ENCODE peak calls at places on chromosome 4, in nine cellular contexts. I is breast epithelium; A is fibroblast of the aortic adventitia; R is fibroblast of pulmonary artery; T is IMR-90; V is HFF-Myc; K is brain microvascular endothelial cell; M is cardiac muscle cell; Q is CD4-positive, alpha-beta T cell. H is an unnamed sample.

GRCh38 chr4:8688908-8689445 is 96.4 kb downstream of the CPZ start:
- DNase-seq in I (no peak), A (no peak), R (no peak), T (no peak), V (no peak), K (no peak), M (no peak), Q (no peak), H (no peak)

GRCh38 chr4:82493721-82494425 is 63.5 kb downstream of the ENOPH1 start:
- DNase-seq in I (no peak), A (peak), R (no peak), T (peak), V (no peak), K (no peak), M (no peak), Q (no peak), H (peak)

GRCh38 chr4:187415227-187415626 is 580.3 kb upstream of the ZFP42 start:
- DNase-seq in I (no peak), A (no peak), R (no peak), T (no peak), V (no peak), K (no peak), M (no peak), Q (no peak), H (no peak)

GRCh38 chr4:95732061-95732460 is 107.8 kb upstream of the PDHA2 start:
- DNase-seq in I (no peak), A (no peak), R (peak), T (no peak), V (no peak), K (peak), M (no peak), Q (no peak), H (peak)

GRCh38 chr4:150049682-150050081 is 28.6 kb upstream of the DCLK2 start:
- DNase-seq in I (no peak), A (no peak), R (no peak), T (no peak), V (no peak), K (no peak), M (no peak), Q (no peak), H (no peak)

GRCh38 chr4:54256491-54257167 is 27.5 kb downstream of the PDGFRA start:
- DNase-seq in I (no peak), A (no peak), R (no peak), T (no peak), V (no peak), K (no peak), M (no peak), Q (no peak), H (no peak)

GRCh38 chr4:76546282-76547166 is 111.5 kb downstream of the SHROOM3 start:
- DNase-seq in I (peak), A (peak), R (peak), T (peak), V (peak), K (peak), M (no peak), Q (no peak), H (peak)

GRCh38 chr4:152591361-152591760 is 55.5 kb upstream of the FBXW7 start:
- DNase-seq in I (peak), A (peak), R (peak), T (peak), V (peak), K (peak), M (peak), Q (no peak), H (peak)

GRCh38 chr4:113636877-113637276 is 124.7 kb downstream of the CAMK2D start:
- DNase-seq in I (no peak), A (peak), R (peak), T (peak), V (no peak), K (peak), M (no peak), Q (peak), H (peak)

DNA sequence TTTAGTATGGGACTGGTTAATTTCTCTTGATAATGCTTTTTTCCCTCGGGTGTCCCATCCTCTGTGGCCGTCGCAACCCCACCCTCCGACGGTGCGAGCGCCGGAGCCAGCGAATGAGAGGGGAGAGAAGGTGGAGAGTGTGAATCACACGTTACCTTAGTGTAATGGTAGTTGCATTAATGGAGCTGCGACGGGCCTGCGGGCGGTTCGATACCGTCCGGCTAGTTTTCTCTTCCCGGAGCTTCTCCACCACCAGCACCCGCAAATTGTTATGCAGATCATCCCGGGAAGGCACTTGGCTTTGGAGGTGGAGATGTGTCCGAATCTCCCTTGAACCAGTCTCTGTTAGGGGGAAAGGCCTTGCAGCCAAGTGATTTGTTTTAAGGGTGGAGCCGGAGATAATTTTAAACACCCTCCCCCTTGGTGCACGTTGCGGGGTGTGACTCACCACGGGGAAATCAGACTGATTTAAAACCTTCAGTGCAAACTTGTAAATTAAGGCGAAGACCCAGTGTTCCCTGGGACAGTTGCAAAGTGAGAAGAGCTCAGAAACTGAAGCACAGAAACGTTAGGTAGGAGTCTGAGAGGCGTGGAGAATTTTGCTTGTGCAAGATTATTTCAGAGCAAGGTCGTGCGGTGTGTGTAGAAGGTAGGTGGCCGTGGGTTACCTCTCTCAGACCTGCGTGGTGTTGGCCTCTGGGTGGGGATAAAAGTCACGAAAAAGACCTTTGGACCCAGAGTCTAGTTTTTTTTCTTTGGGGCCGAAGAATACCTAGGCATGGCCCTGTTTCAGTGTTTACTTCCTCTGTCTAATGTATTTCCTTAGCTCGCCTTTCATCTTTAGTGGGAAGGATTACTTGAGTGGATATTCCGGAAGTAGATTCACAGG is 1.3 kb downstream of the AFF1 start:
- DNase-seq in I (peak), A (peak), R (peak), T (peak), V (no peak), K (peak), M (peak), Q (peak), H (peak)
- TF ChIP-seq CTCF in I (no peak), A (no peak), R (no peak), T (no peak), V (no peak), K (no peak), M (no peak), Q (no peak), H (no peak)

DNA sequence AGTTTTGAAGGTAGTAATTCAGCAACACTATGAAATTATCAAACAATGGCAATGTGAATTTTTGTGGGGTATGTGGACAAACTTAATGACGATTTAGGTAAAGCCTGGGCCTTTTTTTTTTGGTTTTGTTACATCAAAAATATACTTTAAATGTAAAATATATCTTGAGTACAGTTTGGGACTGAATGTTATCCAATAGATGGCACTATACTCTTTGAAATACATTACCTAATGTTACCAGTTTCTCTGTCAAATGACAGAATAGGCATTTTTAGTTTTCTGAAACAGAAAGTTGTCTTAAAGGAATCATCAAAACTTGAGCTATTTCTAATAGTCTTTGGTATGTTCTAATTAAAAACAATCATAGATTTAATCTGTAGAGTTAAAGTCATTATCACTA is 1651.9 kb downstream of the C4orf33 start:
- DNase-seq in I (no peak), A (peak), R (peak), T (no peak), V (no peak), K (no peak), M (no peak), Q (no peak), H (peak)
- TF ChIP-seq CTCF in I (no peak), A (no peak), R (peak), T (peak), V (no peak), K (no peak), M (no peak), Q (no peak), H (peak)

DNA sequence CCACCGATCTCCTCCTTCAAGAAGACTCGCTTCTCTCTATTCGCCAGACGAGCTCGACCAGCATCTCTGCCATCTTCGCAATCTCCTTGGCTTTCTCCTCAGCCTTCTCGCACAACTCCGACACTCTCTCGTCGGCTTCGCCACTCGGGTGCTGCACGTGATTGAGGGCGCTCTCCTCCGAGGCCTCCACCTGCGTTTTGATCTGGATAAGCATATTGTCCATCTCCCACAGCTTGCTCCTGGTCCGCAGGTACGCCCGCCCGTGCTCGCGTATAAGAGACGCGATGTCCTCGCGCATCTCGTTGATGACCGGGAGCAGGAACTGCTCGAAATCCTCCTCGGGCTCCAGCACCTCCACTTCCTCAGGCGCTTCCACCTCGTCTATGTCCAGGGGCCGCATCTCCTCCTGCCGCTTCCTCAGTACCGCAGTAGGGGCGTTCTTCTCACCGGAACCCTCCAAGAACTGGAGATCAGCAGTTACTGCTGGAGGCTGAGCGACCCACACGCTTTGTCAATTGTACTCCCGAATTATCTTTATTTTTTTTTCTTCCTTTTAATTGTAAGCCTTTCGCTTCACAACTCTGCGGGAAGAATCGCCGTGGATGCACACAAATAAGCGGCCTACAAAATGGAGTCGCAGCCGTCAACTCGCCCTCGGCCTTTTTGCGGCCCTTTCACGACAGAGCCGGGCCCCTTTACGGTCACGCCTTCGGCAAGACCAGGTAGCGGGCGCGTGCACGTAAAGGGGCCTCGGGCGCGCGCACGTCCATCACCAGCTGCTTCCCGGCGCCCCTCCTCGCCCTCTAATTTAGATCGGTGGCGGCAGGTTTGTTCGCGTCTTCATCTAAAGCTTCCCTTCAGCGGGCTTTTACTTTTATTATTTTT is at the start of gene MRFAP1L1:
- DNase-seq in I (peak), A (peak), R (peak), T (peak), V (peak), K (peak), M (peak), Q (peak), H (peak)
- TF ChIP-seq CTCF in I (no peak), A (peak), R (peak), T (no peak), V (no peak), K (peak), M (peak), Q (no peak), H (peak)

DNA sequence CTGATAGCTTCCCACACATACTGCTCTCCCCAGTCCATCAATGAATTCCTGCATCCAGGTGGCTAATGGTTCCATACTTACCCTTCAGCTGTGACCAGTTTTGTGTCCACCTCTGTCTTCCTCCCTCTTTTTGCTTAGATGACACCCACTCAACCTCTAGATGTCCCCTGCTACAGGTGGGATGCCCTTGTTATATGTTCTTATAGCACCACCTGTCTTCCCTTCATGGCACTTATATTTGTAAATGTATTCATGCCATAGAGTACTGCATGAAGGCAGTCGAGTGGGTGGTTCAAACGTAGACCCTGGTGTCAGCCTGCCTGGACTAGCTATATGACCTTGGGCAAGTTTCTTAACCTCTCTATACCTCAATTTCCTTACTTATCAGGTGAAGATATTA is 6.5 kb upstream of the USP46 start:
- DNase-seq in I (no peak), A (no peak), R (peak), T (no peak), V (no peak), K (no peak), M (no peak), Q (no peak), H (peak)
- TF ChIP-seq CTCF in I (no peak), A (peak), R (peak), T (peak), V (peak), K (peak), M (peak), Q (no peak), H (peak)

DNA sequence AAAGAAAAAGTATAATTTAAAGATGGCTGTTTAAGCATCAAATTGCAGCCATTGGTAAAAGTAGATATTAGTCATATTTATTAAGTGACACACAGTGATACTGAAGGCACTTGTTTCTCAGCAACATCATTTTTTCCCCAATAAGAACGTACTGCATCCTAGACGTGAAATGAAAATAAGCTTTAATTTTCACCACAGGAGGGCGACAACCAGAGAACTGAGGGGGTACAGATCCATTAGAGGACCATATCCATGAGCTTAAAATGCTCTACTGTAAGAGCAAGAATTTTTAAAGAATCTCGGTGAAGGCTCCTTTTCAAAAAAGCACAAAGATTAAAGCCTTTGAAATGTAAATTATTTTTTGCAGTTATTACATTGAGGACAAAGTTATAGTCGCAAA is 33.4 kb downstream of the FRG1 start:
- DNase-seq in I (no peak), A (peak), R (peak), T (no peak), V (no peak), K (peak), M (no peak), Q (no peak), H (peak)
- TF ChIP-seq CTCF in I (no peak), A (no peak), R (peak), T (peak), V (peak), K (peak), M (no peak), Q (peak), H (no peak)

GRCh38 chr4:101370663-101371210 is 23.4 kb upstream of the PPP3CA start:
- DNase-seq in I (no peak), A (no peak), R (no peak), T (no peak), V (no peak), K (no peak), M (no peak), Q (no peak), H (no peak)
- TF ChIP-seq CTCF in I (no peak), A (no peak), R (no peak), T (no peak), V (no peak), K (no peak), M (no peak), Q (no peak), H (no peak)

GRCh38 chr4:11805837-11806236 is 377.1 kb upstream of the HS3ST1 start:
- DNase-seq in I (no peak), A (peak), R (peak), T (peak), V (no peak), K (peak), M (peak), Q (no peak), H (peak)
- TF ChIP-seq CTCF in I (no peak), A (peak), R (peak), T (peak), V (no peak), K (peak), M (peak), Q (no peak), H (peak)

GRCh38 chr4:94722270-94722669 is 35.5 kb upstream of the BMPR1B start:
- DNase-seq in I (no peak), A (no peak), R (no peak), T (no peak), V (no peak), K (no peak), M (no peak), Q (no peak), H (no peak)
- TF ChIP-seq CTCF in I (no peak), A (no peak), R (no peak), T (no peak), V (no peak), K (no peak), M (no peak), Q (no peak), H (no peak)

H was measured in cardiac fibroblast.